ENCODE peak calls at places on chromosomes 5 and 9, in ten cellular contexts. K is CD4-positive, CD25-positive, alpha-beta regulatory T cell; A is astrocyte of the spinal cord; F is SHP77; M is heart left ventricle; I is T-helper 2 cell; W is nucleus accumbens; H is non-pigmented ciliary epithelial cell; S is HFFc6; G is activated gamma-delta T cell. U is an unnamed sample.

GRCh38 chr5:55535199-55535905 is 588 bp upstream of the PLPP1 start:
- DNase-seq in K (no peak), A (no peak), F (peak; percentile 30), M (no peak), I (no peak), W (no peak), H (no peak), S (no peak), G (no peak), U (no peak)

GRCh38 chr5:62305358-62305714 is 670 bp upstream of the KIF2A start:
- DNase-seq in K (no peak), A (no peak), F (no peak), M (no peak), I (no peak), W (no peak), H (no peak), S (no peak), G (no peak), U (no peak)

GRCh38 chr5:54397420-54397819 is 58.1 kb upstream of the HSPB3 start:
- DNase-seq in K (no peak), A (no peak), F (no peak), M (no peak), I (no peak), W (no peak), H (no peak), S (no peak), G (no peak), U (no peak)

GRCh38 chr9:129436751-129437625 is 183.9 kb downstream of the C9orf50 start:
- DNase-seq in K (no peak), A (peak; percentile 45), F (no peak), M (peak; percentile 67), I (no peak), W (peak; percentile 67), H (no peak), S (no peak), G (no peak), U (peak; percentile 87)

GRCh38 chr5:56264417-56265025 is 31.4 kb upstream of the ANKRD55 start:
- DNase-seq in K (no peak), A (peak; percentile 41), F (peak; percentile 13), M (no peak), I (no peak), W (no peak), H (no peak), S (peak; percentile 58), G (no peak), U (no peak)

GRCh38 chr9:88387035-88387732 is 1.1 kb upstream of the SPIN1 start:
- DNase-seq in K (no peak), A (peak; percentile 57), F (peak; percentile 10), M (peak; percentile 39), I (no peak), W (no peak), H (no peak), S (peak; percentile 31), G (no peak), U (no peak)

GRCh38 chr5:34656700-34657549 is 797 bp downstream of the RAI14 start:
- DNase-seq in K (no peak), A (no peak), F (no peak), M (no peak), I (no peak), W (peak; percentile 32), H (no peak), S (no peak), G (no peak), U (no peak)

GRCh38 chr5:124176692-124177091 is 569.7 kb downstream of the ZNF608 start:
- DNase-seq in K (no peak), A (no peak), F (no peak), M (peak; percentile 42), I (no peak), W (no peak), H (no peak), S (no peak), G (no peak), U (no peak)

GRCh38 chr5:141493500-141494422 is 4.9 kb downstream of the PCDHGC5 start:
- DNase-seq in K (no peak), A (peak; percentile 72), F (no peak), M (no peak), I (no peak), W (peak; percentile 54), H (no peak), S (peak; percentile 59), G (no peak), U (no peak)

GRCh38 chr9:95004452-95005275 is 278.2 kb downstream of the AOPEP start:
- DNase-seq in K (peak; percentile 10), A (no peak), F (peak; percentile 18), M (peak; percentile 78), I (no peak), W (no peak), H (no peak), S (no peak), G (peak; percentile 24), U (peak; percentile 78)